ENCODE peak calls at places on chromosome 11, in eight cellular contexts. M, O, K, N, Y, R, S and B are unnamed samples.

GRCh38 chr11:35796542-35796941 is 134.0 kb downstream of the TRIM44 start:
- DNase-seq in M (no peak), O (no peak), K (no peak), N (no peak), Y (no peak), R (no peak), S (no peak), B (no peak)

GRCh38 chr11:725624-726202 is 19.7 kb downstream of the EPS8L2 start:
- DNase-seq in M (no peak), O (no peak), K (no peak), N (peak; percentile 75), Y (no peak), R (peak; percentile 16), S (no peak), B (no peak)

GRCh38 chr11:109853156-109853776 is 239.9 kb upstream of the ZC3H12C start:
- DNase-seq in M (no peak), O (no peak), K (no peak), N (no peak), Y (no peak), R (peak; percentile 51), S (peak; percentile 47), B (peak; percentile 60)

GRCh38 chr11:12778506-12778905 is 104.3 kb downstream of the TEAD1 start:
- DNase-seq in M (no peak), O (no peak), K (no peak), N (no peak), Y (no peak), R (no peak), S (no peak), B (no peak)

GRCh38 chr11:16917941-16918340 is 96.3 kb downstream of the PLEKHA7 start:
- DNase-seq in M (no peak), O (no peak), K (no peak), N (no peak), Y (no peak), R (no peak), S (no peak), B (no peak)

GRCh38 chr11:131422491-131422890 is 52.1 kb downstream of the NTM start:
- DNase-seq in M (no peak), O (no peak), K (no peak), N (no peak), Y (no peak), R (no peak), S (no peak), B (no peak)

GRCh38 chr11:42770444-42771065 is 541.2 kb upstream of the API5 start:
- DNase-seq in M (no peak), O (no peak), K (no peak), N (peak; percentile 69), Y (no peak), R (peak; percentile 64), S (peak; percentile 28), B (peak; percentile 27)

GRCh38 chr11:74953448-74953847 is 4.4 kb downstream of the SPCS2 start:
- DNase-seq in M (no peak), O (no peak), K (no peak), N (no peak), Y (no peak), R (no peak), S (peak; percentile 28), B (no peak)

GRCh38 chr11:95659088-95659487 is 130.5 kb downstream of the FAM76B start:
- DNase-seq in M (no peak), O (no peak), K (no peak), N (no peak), Y (no peak), R (no peak), S (no peak), B (no peak)

GRCh38 chr11:89458646-89459045 is 32.5 kb downstream of the NOX4 start:
- DNase-seq in M (no peak), O (no peak), K (no peak), N (no peak), Y (no peak), R (no peak), S (no peak), B (no peak)

GRCh38 chr11:105229758-105230157 is 90.2 kb upstream of the CARD18 start:
- DNase-seq in M (no peak), O (no peak), K (no peak), N (no peak), Y (no peak), R (no peak), S (no peak), B (no peak)

GRCh38 chr11:8219257-8220021 is 44.2 kb downstream of the LMO1 start:
- DNase-seq in M (no peak), O (no peak), K (no peak), N (peak; percentile 91), Y (no peak), R (peak; percentile 72), S (peak; percentile 37), B (peak; percentile 48)

GRCh38 chr11:121134758-121135312 is 33.8 kb downstream of the TECTA start:
- DNase-seq in M (no peak), O (no peak), K (no peak), N (no peak), Y (no peak), R (peak; percentile 12), S (no peak), B (no peak)

GRCh38 chr11:133961890-133962289 is 5.1 kb upstream of the IGSF9B start:
- DNase-seq in M (no peak), O (no peak), K (no peak), N (no peak), Y (no peak), R (no peak), S (no peak), B (no peak)

GRCh38 chr11:130874955-130875531 is 41.2 kb downstream of the SNX19 start:
- DNase-seq in M (no peak), O (no peak), K (no peak), N (no peak), Y (no peak), R (no peak), S (no peak), B (no peak)

GRCh38 chr11:116719102-116719501 is 53.7 kb downstream of the BUD13 start:
- DNase-seq in M (no peak), O (no peak), K (no peak), N (no peak), Y (no peak), R (no peak), S (no peak), B (no peak)

GRCh38 chr11:123472236-123472935 is 42.3 kb downstream of the GRAMD1B start:
- DNase-seq in M (no peak), O (no peak), K (no peak), N (no peak), Y (no peak), R (no peak), S (no peak), B (no peak)

GRCh38 chr11:128697645-128698174 is 3.8 kb downstream of the FLI1 start:
- DNase-seq in M (no peak), O (no peak), K (no peak), N (peak; percentile 23), Y (no peak), R (no peak), S (no peak), B (no peak)

GRCh38 chr11:75572744-75573143 is 10.7 kb downstream of the SERPINH1 start:
- DNase-seq in M (no peak), O (no peak), K (no peak), N (no peak), Y (no peak), R (no peak), S (no peak), B (no peak)

GRCh38 chr11:1870326-1870696 is 17.4 kb downstream of the LSP1 start:
- DNase-seq in M (no peak), O (no peak), K (no peak), N (no peak), Y (no peak), R (no peak), S (no peak), B (no peak)
- H3K4me3 ChIP-seq in M (peak overlapping the region; percentile 33), O (no peak overlapping the region), K (peak overlapping the region; percentile 56), N (no peak overlapping the region), Y (peak overlapping the region; percentile 21), R (no peak overlapping the region), S (no peak overlapping the region), B (no peak overlapping the region)

GRCh38 chr11:64409707-64410395 is 50.9 kb downstream of the RPS6KA4 start:
- DNase-seq in M (no peak), O (no peak), K (no peak), N (no peak), Y (peak; percentile 62), R (peak; percentile 77), S (no peak), B (no peak)

GRCh38 chr11:64407221-64407620 is 48.3 kb downstream of the RPS6KA4 start:
- DNase-seq in M (no peak), O (no peak), K (no peak), N (no peak), Y (no peak), R (no peak), S (no peak), B (no peak)

GRCh38 chr11:64409278-64409677 is 50.3 kb downstream of the RPS6KA4 start:
- DNase-seq in M (no peak), O (no peak), K (no peak), N (no peak), Y (no peak), R (no peak), S (no peak), B (no peak)

GRCh38 chr11:64406221-64406946 is 47.4 kb downstream of the RPS6KA4 start:
- DNase-seq in M (no peak), O (peak; percentile 51), K (peak; percentile 72), N (no peak), Y (peak; percentile 42), R (peak; percentile 54), S (no peak), B (no peak)

GRCh38 chr11:64407630-64408029 is 48.7 kb downstream of the RPS6KA4 start:
- DNase-seq in M (no peak), O (no peak), K (no peak), N (no peak), Y (no peak), R (no peak), S (no peak), B (no peak)
- H3K4me1 ChIP-seq in M (no peaks in the 10 kb centered on the region), O (peaks cover 1% of the 10 kb centered on the region), K (peaks cover 11% of the 10 kb centered on the region), N (no peaks in the 10 kb centered on the region), Y (no peaks in the 10 kb centered on the region), R (peaks cover 26% of the 10 kb centered on the region), S (no peaks in the 10 kb centered on the region), B (no peaks in the 10 kb centered on the region)

DNA sequence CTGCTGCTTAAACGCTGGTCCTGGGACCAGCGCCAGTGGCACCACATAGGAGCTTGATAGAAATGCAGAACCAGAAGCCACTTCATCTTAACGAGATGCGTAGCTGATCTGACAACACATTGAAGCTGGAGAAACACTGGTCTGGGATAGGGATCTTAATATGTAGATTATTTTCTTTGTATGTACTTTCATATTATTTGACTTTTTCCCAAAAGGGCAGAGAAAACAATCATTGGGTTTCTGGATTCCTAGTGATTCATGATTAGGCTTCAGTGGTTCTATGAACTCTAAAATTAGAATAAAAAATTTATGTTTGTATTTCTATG is 12.3 kb downstream of the MPEG1 start:
- DNase-seq in M (no peak), O (no peak), K (no peak), N (no peak), Y (no peak), R (no peak), S (no peak), B (no peak)
- H3K4me3 ChIP-seq in M (no peak overlapping the region), O (no peak overlapping the region), K (no peak overlapping the region), N (no peak overlapping the region), Y (no peak overlapping the region), R (no peak overlapping the region), S (no peak overlapping the region), B (no peak overlapping the region)

DNA sequence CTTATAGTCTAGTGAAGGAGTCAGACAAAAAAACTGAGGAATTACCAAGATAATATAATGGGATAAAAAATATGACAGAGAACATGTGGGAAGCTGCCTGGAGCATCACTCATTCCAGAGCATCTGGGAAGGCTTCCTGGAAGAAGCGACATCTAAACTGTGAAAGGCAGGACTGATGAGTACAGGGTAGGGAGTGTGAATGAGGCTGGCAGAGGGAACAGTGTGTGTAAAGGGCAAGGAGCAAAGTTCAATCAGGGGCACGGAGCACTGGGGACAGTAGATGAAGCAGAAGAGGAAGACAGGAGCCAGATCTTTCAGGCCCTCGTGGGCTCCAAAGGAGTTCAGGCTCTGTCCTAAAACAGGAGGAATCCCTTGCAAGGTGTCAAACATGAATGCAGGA is 55.8 kb upstream of the PRDM11 start:
- DNase-seq in M (no peak), O (no peak), K (no peak), N (no peak), Y (no peak), R (no peak), S (no peak), B (no peak)
- H3K4me1 ChIP-seq in M (peaks cover 13% of the 10 kb centered on the region), O (peaks cover 8% of the 10 kb centered on the region), K (peaks cover 29% of the 10 kb centered on the region), N (no peaks in the 10 kb centered on the region), Y (no peaks in the 10 kb centered on the region), R (peaks cover 15% of the 10 kb centered on the region), S (peaks cover 27% of the 10 kb centered on the region), B (no peaks in the 10 kb centered on the region)